ENCODE peak calls at places on chromosome 16, in six cellular contexts. X is ovary, M is astrocyte, E is lower lobe of right lung, C is WERI-Rb-1, R is dorsolateral prefrontal cortex. T is an unnamed sample.

GRCh38 chr16:70568601-70569217 is 45.1 kb downstream of the SF3B3 start:
- DNase-seq in X (no peak), M (peak), E (no peak), C (no peak), R (no peak), T (no peak)

GRCh38 chr16:19783847-19784736 is 66.0 kb downstream of the IQCK start:
- DNase-seq in X (no peak), M (no peak), E (no peak), C (no peak), R (no peak), T (no peak)

GRCh38 chr16:4081035-4081434 is 35.2 kb downstream of the ADCY9 start:
- DNase-seq in X (no peak), M (no peak), E (no peak), C (no peak), R (no peak), T (no peak)

GRCh38 chr16:79081292-79082066 is 519.1 kb downstream of the MAF start:
- DNase-seq in X (no peak), M (no peak), E (no peak), C (peak), R (no peak), T (no peak)

GRCh38 chr16:19168173-19169080 is at the start of gene SYT17:
- DNase-seq in X (no peak), M (no peak), E (peak), C (peak), R (no peak), T (no peak)

GRCh38 chr16:27361987-27362386 is 40.0 kb upstream of the IL21R start:
- DNase-seq in X (no peak), M (no peak), E (no peak), C (no peak), R (no peak), T (no peak)

GRCh38 chr16:24005577-24005976 is 169.8 kb downstream of the PRKCB start:
- DNase-seq in X (no peak), M (no peak), E (no peak), C (no peak), R (no peak), T (no peak)

GRCh38 chr16:82694239-82694874 is 67.6 kb downstream of the CDH13 start:
- DNase-seq in X (no peak), M (peak), E (no peak), C (no peak), R (no peak), T (peak)

GRCh38 chr16:68782198-68783174 is 45.4 kb downstream of the CDH1 start:
- DNase-seq in X (no peak), M (no peak), E (no peak), C (no peak), R (no peak), T (no peak)

GRCh38 chr16:4935231-4935855 is 1.6 kb downstream of the PPL start:
- DNase-seq in X (peak), M (no peak), E (peak), C (no peak), R (no peak), T (peak)

GRCh38 chr16:50629334-50629733 is 51.8 kb downstream of the SNX20 start:
- DNase-seq in X (no peak), M (no peak), E (no peak), C (no peak), R (no peak), T (no peak)

GRCh38 chr16:49346459-49346858 is 27.1 kb upstream of the C16orf78 start:
- DNase-seq in X (no peak), M (no peak), E (no peak), C (no peak), R (no peak), T (no peak)

GRCh38 chr16:58848662-58849002 is 114.5 kb upstream of the GOT2 start:
- DNase-seq in X (no peak), M (peak), E (no peak), C (no peak), R (no peak), T (no peak)

GRCh38 chr16:10579965-10580918 is at the start of gene EMP2:
- DNase-seq in X (peak), M (peak), E (peak), C (peak), R (no peak), T (peak)

GRCh38 chr16:89811321-89811720 is 5.1 kb downstream of the FANCA start:
- DNase-seq in X (no peak), M (no peak), E (no peak), C (no peak), R (no peak), T (no peak)

GRCh38 chr16:85334718-85335583 is 222.7 kb upstream of the CIBAR2 start:
- DNase-seq in X (no peak), M (peak), E (no peak), C (no peak), R (no peak), T (no peak)

GRCh38 chr16:70703041-70703834 is 17.4 kb upstream of the MTSS2 start:
- DNase-seq in X (peak), M (peak), E (no peak), C (peak), R (peak), T (peak)

GRCh38 chr16:85462405-85463227 is 150.5 kb upstream of the GSE1 start:
- DNase-seq in X (peak), M (no peak), E (no peak), C (peak), R (no peak), T (no peak)

GRCh38 chr16:4694664-4695451 is 1.5 kb downstream of the NUDT16L1 start:
- DNase-seq in X (peak), M (no peak), E (peak), C (no peak), R (peak), T (no peak)

GRCh38 chr16:67480833-67481560 is at the start of gene ATP6V0D1:
- DNase-seq in X (peak), M (peak), E (peak), C (peak), R (peak), T (peak)

GRCh38 chr16:67481561-67482259 is 753 bp upstream of the ATP6V0D1 start:
- DNase-seq in X (peak), M (peak), E (peak), C (peak), R (peak), T (peak)

GRCh38 chr16:67474551-67474950 is 6.4 kb downstream of the ATP6V0D1 start:
- DNase-seq in X (no peak), M (no peak), E (no peak), C (no peak), R (no peak), T (no peak)

GRCh38 chr16:67475051-67475450 is 5.9 kb downstream of the ATP6V0D1 start:
- DNase-seq in X (no peak), M (no peak), E (no peak), C (no peak), R (no peak), T (no peak)

GRCh38 chr16:67477960-67478554 is 2.9 kb downstream of the ATP6V0D1 start:
- DNase-seq in X (no peak), M (no peak), E (no peak), C (no peak), R (no peak), T (no peak)
- H3K4me3 ChIP-seq in X (no peak), M (no peak), E (no peak), C (no peak), R (no peak), T (no peak)

GRCh38 chr16:30185141-30185682 is 1.8 kb downstream of the CORO1A start:
- DNase-seq in X (peak), M (no peak), E (peak), C (peak), R (no peak), T (no peak)

GRCh38 chr16:30183236-30183960 is at the start of gene CORO1A:
- DNase-seq in X (peak), M (peak), E (peak), C (peak), R (peak), T (peak)

GRCh38 chr16:30183961-30184429 is 593 bp downstream of the CORO1A start:
- DNase-seq in X (no peak), M (no peak), E (peak), C (peak), R (peak), T (no peak)

GRCh38 chr16:30185683-30186421 is 2.5 kb downstream of the CORO1A start:
- DNase-seq in X (peak), M (no peak), E (peak), C (no peak), R (no peak), T (no peak)

GRCh38 chr16:30184430-30185140 is 1.2 kb downstream of the CORO1A start:
- DNase-seq in X (peak), M (no peak), E (peak), C (peak), R (peak), T (no peak)
- H3K4me3 ChIP-seq in X (no peak), M (peak), E (peak), C (no peak), R (peak), T (no peak)

GRCh38 chr16:2828876-2829430 is 1.1 kb upstream of the ZG16B start:
- DNase-seq in X (no peak), M (no peak), E (peak), C (peak), R (no peak), T (no peak)
- H3K4me3 ChIP-seq in X (no peak), M (no peak), E (no peak), C (no peak), R (no peak), T (no peak)

DNA sequence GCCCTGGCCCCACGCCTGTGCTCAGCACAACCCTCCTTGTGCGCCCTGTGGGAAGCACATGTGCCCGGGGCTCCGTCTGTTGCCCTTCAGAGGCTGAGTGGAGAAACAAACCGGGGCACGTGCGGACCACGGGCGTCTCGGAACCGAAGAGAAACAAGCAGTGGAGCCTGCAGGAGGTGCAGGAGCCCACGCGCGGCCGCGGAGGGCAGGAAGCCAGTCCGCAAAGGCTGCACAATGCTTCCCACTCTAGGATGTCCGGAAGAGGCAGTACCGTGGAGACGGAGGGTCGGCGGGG is 75.5 kb upstream of the GNG13 start:
- DNase-seq in X (no peak), M (no peak), E (peak), C (no peak), R (no peak), T (no peak)
- H3K4me3 ChIP-seq in X (no peak), M (no peak), E (no peak), C (no peak), R (no peak), T (no peak)

DNA sequence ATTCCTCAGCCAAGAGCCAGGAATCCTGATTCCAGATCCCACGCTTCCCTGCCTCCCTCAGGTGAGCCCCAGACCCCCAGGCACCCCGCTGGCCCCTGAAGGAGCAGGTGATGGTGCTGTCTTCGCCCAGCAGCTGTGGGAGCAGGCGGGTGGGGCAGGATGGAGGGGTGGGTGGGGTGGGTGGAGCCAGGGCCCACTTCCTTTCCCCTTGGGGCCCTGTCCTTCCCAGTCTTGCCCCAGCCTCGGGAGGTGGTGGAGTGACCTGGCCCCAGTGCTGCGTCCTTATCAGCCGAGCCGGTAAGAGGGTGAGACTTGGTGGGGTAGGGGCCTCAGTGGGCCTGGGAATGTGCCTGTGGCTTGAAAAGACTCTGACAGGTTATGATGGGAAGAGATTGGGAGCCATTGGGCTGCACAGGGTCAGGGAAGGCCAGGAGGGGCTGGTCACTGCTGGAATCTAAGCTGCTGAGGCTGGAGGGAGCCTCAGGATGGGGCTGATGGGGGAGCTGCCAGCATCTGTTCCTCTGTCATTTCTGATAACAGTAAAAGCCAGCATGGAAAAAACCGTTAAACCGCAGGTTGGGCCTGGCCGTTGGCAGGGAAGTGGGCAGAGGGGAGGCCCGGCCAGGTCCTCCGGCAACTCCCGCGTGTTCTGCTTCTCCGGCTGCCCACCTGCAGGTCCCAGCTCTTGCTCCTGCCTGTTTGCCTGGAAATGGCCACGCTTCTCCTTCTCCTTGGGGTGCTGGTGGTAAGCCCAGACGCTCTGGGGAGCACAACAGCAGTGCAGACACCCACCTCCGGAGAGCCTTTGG is at the start of gene SPN:
- DNase-seq in X (no peak), M (no peak), E (peak), C (peak), R (no peak), T (no peak)
- H3K4me3 ChIP-seq in X (no peak), M (no peak), E (peak), C (peak), R (peak), T (no peak)

DNA sequence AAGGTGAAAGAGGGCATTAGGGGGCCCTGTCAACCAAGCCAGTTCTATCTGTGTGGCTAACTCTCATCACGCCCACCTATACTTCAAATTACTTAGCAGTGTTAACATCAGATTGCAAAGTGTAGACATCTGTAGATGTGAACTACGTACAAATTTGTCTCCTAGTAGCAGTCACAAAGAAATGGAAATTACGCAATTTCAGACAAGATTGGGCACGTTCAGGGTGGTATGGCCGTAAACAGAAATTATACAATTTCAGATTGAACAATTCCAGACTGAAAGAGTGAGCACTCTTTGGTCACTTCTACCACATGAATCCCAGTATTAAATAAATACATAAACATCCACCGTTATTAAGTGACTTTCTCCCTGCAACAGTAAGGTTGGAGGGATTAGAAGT is 592.7 kb upstream of the PSMD7 start:
- DNase-seq in X (no peak), M (no peak), E (no peak), C (no peak), R (no peak), T (no peak)
- H3K4me3 ChIP-seq in X (no peak), M (no peak), E (no peak), C (no peak), R (no peak), T (no peak)

DNA sequence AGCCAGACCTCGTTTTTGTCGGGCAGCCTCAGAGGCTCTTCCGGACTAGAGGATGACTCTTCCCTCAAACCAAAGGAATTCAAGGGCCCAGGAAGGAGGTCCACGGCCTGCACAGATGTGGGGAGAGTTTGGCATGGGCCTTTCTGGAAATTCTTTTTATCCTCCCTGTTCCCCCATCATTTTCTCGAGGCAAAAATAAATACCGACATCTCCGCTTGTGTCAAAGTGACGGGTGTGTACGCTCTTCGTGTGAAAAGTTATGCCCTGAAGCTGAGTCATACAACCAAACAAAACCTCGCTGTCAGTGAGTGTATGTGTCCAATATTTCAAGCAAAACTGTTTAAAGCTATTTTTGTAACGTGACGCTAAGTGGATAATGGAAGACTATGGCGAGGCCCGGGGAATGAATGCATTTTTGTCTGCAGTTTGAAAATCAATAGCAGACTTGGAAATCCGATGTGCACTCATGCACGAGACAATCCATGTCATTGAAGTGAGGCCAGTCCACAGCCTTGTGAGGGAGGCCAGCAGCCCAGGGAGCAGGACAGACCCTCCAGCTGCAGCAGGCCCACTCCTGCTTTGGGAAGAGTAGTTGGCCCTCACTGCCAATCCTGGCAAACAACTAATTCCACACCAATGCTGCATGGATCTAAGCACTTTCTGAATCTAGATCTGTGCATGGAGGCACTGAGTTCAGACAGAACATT is 364.3 kb downstream of the FOXL1 start:
- DNase-seq in X (no peak), M (peak), E (no peak), C (no peak), R (no peak), T (peak)
- H3K4me3 ChIP-seq in X (no peak), M (no peak), E (no peak), C (no peak), R (no peak), T (no peak)

GRCh38 chr16:87864331-87864989 is 4.8 kb downstream of the SLC7A5 start:
- DNase-seq in X (no peak), M (peak), E (no peak), C (no peak), R (no peak), T (peak)
- H3K4me3 ChIP-seq in X (no peak), M (peak), E (no peak), C (no peak), R (peak), T (no peak)

GRCh38 chr16:30892670-30893069 is 1.2 kb downstream of the BCL7C start:
- DNase-seq in X (no peak), M (no peak), E (no peak), C (no peak), R (no peak), T (no peak)

GRCh38 chr16:30887927-30888326 is 6.0 kb downstream of the BCL7C start:
- DNase-seq in X (no peak), M (no peak), E (no peak), C (no peak), R (peak), T (no peak)

GRCh38 chr16:30886145-30886544 is 7.7 kb downstream of the BCL7C start:
- DNase-seq in X (no peak), M (no peak), E (no peak), C (no peak), R (no peak), T (no peak)

GRCh38 chr16:30889721-30890120 is 4.2 kb downstream of the BCL7C start:
- DNase-seq in X (no peak), M (no peak), E (no peak), C (no peak), R (no peak), T (no peak)

GRCh38 chr16:30888856-30889499 is 4.9 kb downstream of the BCL7C start:
- DNase-seq in X (no peak), M (no peak), E (no peak), C (no peak), R (no peak), T (no peak)
- H3K4me3 ChIP-seq in X (no peak), M (no peak), E (no peak), C (no peak), R (no peak), T (no peak)

DNA sequence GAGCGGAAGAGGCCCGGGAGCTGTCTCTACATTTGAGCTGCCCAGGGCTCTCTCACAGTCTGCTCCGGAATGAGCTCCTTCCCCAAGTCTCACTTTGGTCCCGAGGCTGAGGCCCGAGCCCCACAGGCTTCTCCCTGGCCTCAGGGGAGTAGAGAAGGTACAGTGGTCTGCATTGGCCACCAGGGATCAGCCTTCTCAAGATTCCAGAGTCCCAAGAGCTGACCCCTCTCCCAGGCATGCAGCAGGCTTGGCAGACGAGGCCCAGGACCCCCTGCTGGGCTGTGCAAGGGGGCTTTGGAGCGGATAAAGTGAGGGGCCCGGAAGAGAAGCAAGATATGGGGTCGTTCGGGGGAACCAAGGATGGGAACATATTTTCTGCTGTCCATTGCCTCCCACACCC is 3.1 kb downstream of the PRSS27 start:
- DNase-seq in X (no peak), M (no peak), E (no peak), C (no peak), R (no peak), T (no peak)
- H3K4me3 ChIP-seq in X (no peak), M (no peak), E (no peak), C (no peak), R (no peak), T (no peak)

T was measured in fibroblast of mammary gland.